ENCODE peak calls at places on chromosomes 13 and 19, in eight cellular contexts. H is upper lobe of left lung, V is breast epithelium, I is SK-N-MC, Q is GM23338, U is H1, Z is stomach, E is vagina. F is an unnamed sample.
A peak's percentile ranks its signal among the peaks of the same experiment; 100 is the strongest.

GRCh38 chr13:21894091-21894490 is 223.2 kb downstream of the FGF9 start:
- DNase-seq in V (no peak), Q (no peak), H (no peak), Z (no peak), E (no peak), I (no peak), U (no peak), F (no peak)

GRCh38 chr19:45059258-45059965 is 16.9 kb downstream of the ZNF296 start:
- DNase-seq in Q (peak; percentile 96), V (no peak), I (no peak), H (no peak), Z (peak; percentile 89), E (no peak), U (peak; percentile 98), F (no peak)

GRCh38 chr13:45951724-45952123 is 100.2 kb upstream of the SIAH3 start:
- DNase-seq in Q (no peak), H (no peak), E (no peak), U (no peak), Z (no peak), V (no peak), I (no peak), F (no peak)

GRCh38 chr13:32587014-32587773 is 942 bp downstream of the PDS5B start:
- DNase-seq in I (no peak), E (no peak), Z (peak; percentile 66), U (peak; percentile 71), H (peak; percentile 93), Q (peak; percentile 76), V (peak; percentile 32), F (peak; percentile 87)

GRCh38 chr13:55664178-55664577 is 1476.5 kb upstream of the PRR20A start:
- DNase-seq in H (no peak), I (no peak), Q (peak; percentile 51), U (no peak), Z (no peak), V (no peak), E (no peak), F (no peak)

GRCh38 chr13:34161829-34162544 is 344.0 kb downstream of the RFC3 start:
- DNase-seq in V (no peak), H (no peak), Q (no peak), U (no peak), I (no peak), Z (no peak), E (no peak), F (no peak)

GRCh38 chr13:20609145-20609544 is 42.2 kb downstream of the IFT88 start:
- DNase-seq in E (no peak), H (no peak), I (no peak), Z (no peak), U (no peak), V (no peak), Q (no peak), F (no peak)

GRCh38 chr19:51020988-51021651 is 1.6 kb upstream of the KLK10 start:
- DNase-seq in Q (peak; percentile 79), U (no peak), Z (peak; percentile 34), I (no peak), H (no peak), E (no peak), V (peak; percentile 48), F (no peak)

GRCh38 chr13:98471895-98472294 is 105.0 kb downstream of the STK24 start:
- DNase-seq in H (no peak), V (no peak), I (no peak), Z (peak; percentile 66), Q (no peak), E (no peak), U (no peak), F (peak; percentile 40)
- TF ChIP-seq POLR2AphosphoS5 in H (peak; percentile 48), V (no peak), I (no peak), Z (peak; percentile 43), Q (no peak), E (peak; percentile 54), U (no peak), F (no peak)

GRCh38 chr19:54648129-54648528 is 14.7 kb upstream of the LILRB4 start:
- DNase-seq in U (no peak), H (no peak), I (no peak), V (no peak), Z (peak; percentile 3), Q (no peak), E (no peak), F (no peak)
- H3K27ac ChIP-seq in U (no peak overlapping the region), H (no peak overlapping the region), I (no peak overlapping the region), V (no peak overlapping the region), Z (no peak overlapping the region), Q (no peak overlapping the region), E (no peak overlapping the region), F (no peak overlapping the region)

GRCh38 chr19:57776764-57777296 is 7.4 kb downstream of the ZNF586 start:
- DNase-seq in E (no peak), Q (no peak), U (no peak), V (no peak), I (no peak), H (no peak), Z (no peak), F (no peak)
- H3K4me3 ChIP-seq in E (no peak overlapping the region), Q (no peak overlapping the region), U (no peak overlapping the region), V (no peak overlapping the region), I (no peak overlapping the region), H (no peak overlapping the region), Z (no peak overlapping the region), F (no peak overlapping the region)

GRCh38 chr19:1122972-1123363 is 19.2 kb downstream of the GPX4 start:
- DNase-seq in E (no peak), U (peak; percentile 100), H (peak; percentile 94), Z (peak; percentile 80), Q (peak; percentile 93), V (no peak), I (no peak), F (no peak)

GRCh38 chr19:1122021-1122971 is 18.5 kb downstream of the GPX4 start:
- DNase-seq in H (peak; percentile 83), Z (no peak), I (no peak), V (no peak), U (no peak), Q (no peak), E (no peak), F (no peak)

GRCh38 chr19:1123885-1124677 is 20.3 kb downstream of the GPX4 start:
- DNase-seq in I (no peak), H (no peak), V (no peak), Z (no peak), Q (no peak), E (no peak), U (no peak), F (no peak)

GRCh38 chr19:1121395-1121794 is 17.6 kb downstream of the GPX4 start:
- DNase-seq in I (no peak), E (no peak), U (no peak), Z (no peak), V (no peak), H (peak; percentile 61), Q (no peak), F (no peak)

DNA sequence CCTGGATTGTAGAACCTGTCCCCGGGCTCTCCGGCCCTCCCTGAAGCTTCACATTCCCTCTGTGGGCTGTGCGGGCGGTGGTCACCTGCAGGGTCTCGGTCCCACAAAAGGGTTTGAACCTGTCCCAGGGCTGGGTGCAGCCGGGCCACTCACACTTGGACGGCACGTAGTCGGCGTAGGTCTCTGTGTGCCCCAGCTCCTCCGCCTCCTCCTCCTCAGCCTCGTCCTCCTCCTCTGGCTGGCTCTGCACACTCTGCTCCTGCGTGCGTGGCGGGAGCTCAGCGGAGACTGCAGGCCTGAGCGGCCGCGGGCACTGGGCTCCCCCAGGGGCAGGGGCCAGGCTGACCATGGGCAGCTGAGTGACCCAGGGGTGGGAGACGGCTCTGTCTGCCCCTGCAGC is 19.6 kb downstream of the GPX4 start:
- DNase-seq in E (no peak), I (no peak), U (no peak), H (peak; percentile 60), Z (no peak), V (no peak), Q (no peak), F (no peak)
- TF ChIP-seq POLR2AphosphoS5 in E (no peak), I (no peak), U (no peak), H (no peak), Z (no peak), V (no peak), Q (no peak), F (no peak)

DNA sequence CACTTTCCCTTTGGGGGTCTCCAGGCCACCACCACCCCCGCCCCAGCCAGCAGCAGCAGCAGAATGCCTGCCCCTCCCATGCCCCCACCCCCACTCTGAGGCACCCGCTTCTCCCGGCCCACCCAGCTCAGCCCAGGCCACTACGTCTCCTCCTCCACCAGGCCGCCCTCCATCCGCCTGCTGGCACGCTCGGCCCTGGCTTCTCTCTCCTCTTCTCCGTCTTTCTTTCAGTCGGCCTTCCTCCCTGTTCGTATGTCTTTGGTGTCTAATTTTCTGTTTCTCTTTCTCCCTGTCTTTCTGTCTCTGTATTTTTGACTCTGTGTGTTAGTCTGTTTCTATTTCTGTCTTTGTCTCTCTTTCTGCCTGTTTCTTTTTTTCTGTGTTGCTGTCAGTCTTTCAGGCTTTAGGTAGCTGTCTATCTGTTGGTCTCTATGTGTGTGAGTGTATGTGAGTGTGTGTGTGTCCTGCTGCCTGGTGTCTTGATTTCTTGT is at the start of gene LGI4:
- DNase-seq in Q (no peak), I (no peak), U (no peak), H (no peak), E (no peak), Z (no peak), V (no peak), F (no peak)
- H3K27ac ChIP-seq in Q (no peak within 1 kb of the TSS), I (no peak within 1 kb of the TSS), U (no peak within 1 kb of the TSS), H (peak within 1 kb of the TSS; percentile 39), E (peak within 1 kb of the TSS; percentile 96), Z (no peak within 1 kb of the TSS), V (peak within 1 kb of the TSS; percentile 52), F (peak within 1 kb of the TSS; percentile 67)

GRCh38 chr13:73072501-73072900 is 13.7 kb downstream of the KLF5 start:
- DNase-seq in E (no peak), I (no peak), V (no peak), Z (no peak), Q (no peak), U (no peak), H (no peak), F (no peak)
- H3K4me3 ChIP-seq in E (no peak overlapping the region), I (no peak overlapping the region), V (no peak overlapping the region), Z (no peak overlapping the region), Q (no peak overlapping the region), U (no peak overlapping the region), H (no peak overlapping the region), F (peak overlapping the region; percentile 19)

DNA sequence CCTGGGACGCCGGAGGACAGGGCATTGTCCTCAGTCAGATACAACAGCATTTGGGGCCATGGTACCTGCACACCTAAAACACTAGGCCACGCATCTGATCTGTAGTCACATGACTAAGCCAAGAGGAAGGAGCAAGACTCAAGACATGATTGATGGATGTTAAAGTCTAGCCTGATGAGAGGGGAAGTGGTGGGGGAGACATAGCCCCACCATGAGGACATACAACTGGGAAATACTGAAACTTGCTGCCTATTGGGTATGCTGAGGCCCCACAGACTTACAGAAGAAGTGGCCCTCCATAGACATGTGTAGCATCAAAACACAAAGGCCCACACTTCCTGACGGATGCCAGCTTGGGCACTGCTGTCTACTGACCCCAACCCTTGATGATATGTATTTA is 1.4 kb upstream of the ICAM4 start:
- DNase-seq in I (no peak), H (no peak), U (no peak), Q (no peak), V (no peak), Z (no peak), E (no peak), F (no peak)
- TF ChIP-seq POLR2AphosphoS5 in I (no peak), H (no peak), U (no peak), Q (no peak), V (no peak), Z (no peak), E (no peak), F (no peak)

GRCh38 chr13:98384739-98385138 is 192.2 kb downstream of the STK24 start:
- DNase-seq in Q (no peak), I (no peak), Z (no peak), V (no peak), H (no peak), E (no peak), U (no peak), F (no peak)
- H3K27ac ChIP-seq in Q (no peak overlapping the region), I (no peak overlapping the region), Z (no peak overlapping the region), V (no peak overlapping the region), H (no peak overlapping the region), E (no peak overlapping the region), U (no peak overlapping the region), F (no peak overlapping the region)

F was measured in suprapubic skin.